ENCODE peak calls at places on chromosomes 13 and 19, in seven cellular contexts. One of them, this sample, is unnamed.

GRCh38 chr19:10874019-10874418 is 2.7 kb downstream of the CARM1 start:
- DNase-seq in WERI-Rb-1: no peak
- DNase-seq in heart left ventricle: no peak
- DNase-seq in upper lobe of left lung: no peak
- DNase-seq in neural progenitor cell: no peak
- DNase-seq in mammary epithelial cell: no peak
- DNase-seq in IMR-90: no peak
- DNase-seq in this sample: no peak

GRCh38 chr19:42363614-42364346 is 26.3 kb downstream of the CNFN start:
- DNase-seq in mammary epithelial cell: no peak
- DNase-seq in WERI-Rb-1: no peak
- DNase-seq in upper lobe of left lung: no peak
- DNase-seq in heart left ventricle: no peak
- DNase-seq in IMR-90: no peak
- DNase-seq in neural progenitor cell: no peak
- DNase-seq in this sample: no peak

GRCh38 chr19:12603714-12604113 is 6.9 kb downstream of the ZNF490 start:
- DNase-seq in neural progenitor cell: no peak
- DNase-seq in upper lobe of left lung: no peak
- DNase-seq in heart left ventricle: no peak
- DNase-seq in IMR-90: peak; percentile 67
- DNase-seq in mammary epithelial cell: no peak
- DNase-seq in WERI-Rb-1: no peak
- DNase-seq in this sample: peak; percentile 45

GRCh38 chr19:16736709-16737108 is 17.1 kb downstream of the NWD1 start:
- DNase-seq in neural progenitor cell: peak; percentile 20
- DNase-seq in WERI-Rb-1: no peak
- DNase-seq in IMR-90: no peak
- DNase-seq in mammary epithelial cell: no peak
- DNase-seq in upper lobe of left lung: no peak
- DNase-seq in heart left ventricle: no peak
- DNase-seq in this sample: no peak

GRCh38 chr13:73231456-73231855 is 172.7 kb downstream of the KLF5 start:
- DNase-seq in neural progenitor cell: no peak
- DNase-seq in upper lobe of left lung: no peak
- DNase-seq in IMR-90: no peak
- DNase-seq in mammary epithelial cell: no peak
- DNase-seq in heart left ventricle: no peak
- DNase-seq in WERI-Rb-1: no peak
- DNase-seq in this sample: no peak

GRCh38 chr13:91185294-91185863 is 162.1 kb upstream of the MIR17HG start:
- DNase-seq in mammary epithelial cell: peak; percentile 5
- DNase-seq in WERI-Rb-1: no peak
- DNase-seq in heart left ventricle: no peak
- DNase-seq in upper lobe of left lung: no peak
- DNase-seq in neural progenitor cell: peak; percentile 29
- DNase-seq in IMR-90: peak; percentile 0
- DNase-seq in this sample: no peak

GRCh38 chr13:36850790-36851438 is 31.9 kb downstream of the RFXAP start:
- DNase-seq in mammary epithelial cell: no peak
- DNase-seq in WERI-Rb-1: peak; percentile 48
- DNase-seq in upper lobe of left lung: no peak
- DNase-seq in neural progenitor cell: peak; percentile 41
- DNase-seq in IMR-90: no peak
- DNase-seq in heart left ventricle: no peak
- DNase-seq in this sample: no peak

GRCh38 chr13:26897706-26898550 is 137.3 kb upstream of the GPR12 start:
- DNase-seq in upper lobe of left lung: no peak
- DNase-seq in IMR-90: no peak
- DNase-seq in WERI-Rb-1: no peak
- DNase-seq in heart left ventricle: no peak
- DNase-seq in mammary epithelial cell: no peak
- DNase-seq in neural progenitor cell: no peak
- DNase-seq in this sample: no peak

GRCh38 chr13:33194820-33195692 is 90.5 kb downstream of the STARD13 start:
- DNase-seq in neural progenitor cell: no peak
- DNase-seq in heart left ventricle: no peak
- DNase-seq in WERI-Rb-1: no peak
- DNase-seq in IMR-90: peak; percentile 96
- DNase-seq in upper lobe of left lung: no peak
- DNase-seq in mammary epithelial cell: no peak
- DNase-seq in this sample: peak; percentile 39

GRCh38 chr13:33050161-33050560 is 33.9 kb downstream of the KL start:
- DNase-seq in heart left ventricle: no peak
- DNase-seq in IMR-90: no peak
- DNase-seq in WERI-Rb-1: no peak
- DNase-seq in mammary epithelial cell: no peak
- DNase-seq in neural progenitor cell: no peak
- DNase-seq in upper lobe of left lung: no peak
- DNase-seq in this sample: no peak

GRCh38 chr19:27971071-27971470 is 1241.9 kb downstream of the UQCRFS1 start:
- DNase-seq in neural progenitor cell: peak; percentile 86
- DNase-seq in WERI-Rb-1: no peak
- DNase-seq in mammary epithelial cell: no peak
- DNase-seq in IMR-90: no peak
- DNase-seq in heart left ventricle: no peak
- DNase-seq in upper lobe of left lung: no peak
- DNase-seq in this sample: peak; percentile 20

GRCh38 chr19:16561382-16561781 is 10.8 kb downstream of the SLC35E1 start:
- DNase-seq in IMR-90: no peak
- DNase-seq in upper lobe of left lung: no peak
- DNase-seq in WERI-Rb-1: no peak
- DNase-seq in neural progenitor cell: no peak
- DNase-seq in heart left ventricle: no peak
- DNase-seq in mammary epithelial cell: no peak
- DNase-seq in this sample: no peak

GRCh38 chr19:56403261-56403660 is 871 bp upstream of the ZNF583 start:
- DNase-seq in mammary epithelial cell: no peak
- DNase-seq in neural progenitor cell: peak; percentile 16
- DNase-seq in WERI-Rb-1: no peak
- DNase-seq in upper lobe of left lung: no peak
- DNase-seq in heart left ventricle: no peak
- DNase-seq in IMR-90: peak; percentile 39
- DNase-seq in this sample: no peak

GRCh38 chr13:21675095-21676007 is 4.5 kb downstream of the FGF9 start:
- DNase-seq in mammary epithelial cell: no peak
- DNase-seq in neural progenitor cell: peak; percentile 56
- DNase-seq in heart left ventricle: peak; percentile 69
- DNase-seq in upper lobe of left lung: peak; percentile 58
- DNase-seq in WERI-Rb-1: no peak
- DNase-seq in IMR-90: no peak
- DNase-seq in this sample: peak; percentile 57

GRCh38 chr19:2038284-2039081 is 12.6 kb downstream of the MKNK2 start:
- DNase-seq in neural progenitor cell: no peak
- DNase-seq in IMR-90: no peak
- DNase-seq in upper lobe of left lung: peak; percentile 21
- DNase-seq in heart left ventricle: no peak
- DNase-seq in WERI-Rb-1: no peak
- DNase-seq in mammary epithelial cell: no peak
- DNase-seq in this sample: no peak

GRCh38 chr13:98252931-98253470 is 75.9 kb upstream of the RNF113B start:
- DNase-seq in WERI-Rb-1: no peak
- DNase-seq in IMR-90: peak; percentile 88
- DNase-seq in upper lobe of left lung: no peak
- DNase-seq in neural progenitor cell: no peak
- DNase-seq in mammary epithelial cell: no peak
- DNase-seq in heart left ventricle: no peak
- DNase-seq in this sample: peak; percentile 53

GRCh38 chr19:3357362-3357730 is 9.0 kb upstream of the NFIC start:
- DNase-seq in neural progenitor cell: no peak
- DNase-seq in mammary epithelial cell: no peak
- DNase-seq in WERI-Rb-1: no peak
- DNase-seq in IMR-90: no peak
- DNase-seq in upper lobe of left lung: no peak
- DNase-seq in heart left ventricle: no peak
- DNase-seq in this sample: no peak

GRCh38 chr19:3359850-3360493 is 6.4 kb upstream of the NFIC start:
- DNase-seq in mammary epithelial cell: no peak
- DNase-seq in IMR-90: no peak
- DNase-seq in upper lobe of left lung: no peak
- DNase-seq in WERI-Rb-1: no peak
- DNase-seq in heart left ventricle: peak; percentile 69
- DNase-seq in neural progenitor cell: no peak
- DNase-seq in this sample: no peak

GRCh38 chr19:3358919-3359849 is 7.2 kb upstream of the NFIC start:
- DNase-seq in neural progenitor cell: peak; percentile 60
- DNase-seq in mammary epithelial cell: no peak
- DNase-seq in heart left ventricle: peak; percentile 88
- DNase-seq in upper lobe of left lung: peak; percentile 57
- DNase-seq in WERI-Rb-1: peak; percentile 49
- DNase-seq in IMR-90: peak; percentile 51
- DNase-seq in this sample: peak; percentile 65

GRCh38 chr19:3357731-3358391 is 8.5 kb upstream of the NFIC start:
- DNase-seq in upper lobe of left lung: no peak
- DNase-seq in mammary epithelial cell: no peak
- DNase-seq in neural progenitor cell: peak; percentile 68
- DNase-seq in heart left ventricle: peak; percentile 67
- DNase-seq in WERI-Rb-1: peak; percentile 90
- DNase-seq in IMR-90: no peak
- DNase-seq in this sample: no peak

DNA sequence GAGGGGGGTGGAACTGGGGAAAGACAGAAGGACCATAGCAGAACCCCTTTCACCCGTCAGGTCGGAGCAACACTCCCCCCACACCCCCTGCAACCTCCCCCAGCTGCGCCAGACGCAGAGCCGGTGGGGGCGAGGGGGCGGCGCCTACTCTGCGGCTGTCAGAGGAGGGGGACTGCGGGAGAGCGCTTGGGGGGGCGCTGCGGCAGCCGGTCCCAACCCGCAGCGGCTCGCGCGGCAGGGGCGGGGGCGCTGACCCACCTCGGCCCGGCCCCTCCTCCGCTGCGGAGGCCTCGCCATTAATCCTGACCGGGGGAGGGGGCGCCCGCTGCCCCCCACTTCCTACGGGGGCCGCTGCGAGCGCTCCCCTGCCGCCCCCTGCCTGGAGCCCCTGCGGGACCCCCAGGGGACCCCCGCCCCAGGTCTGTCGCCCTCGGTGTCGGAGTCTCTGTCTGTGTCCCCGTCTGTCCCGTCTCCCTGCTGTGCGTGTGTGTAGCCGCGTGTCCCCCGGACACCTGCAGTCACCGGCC is 7.9 kb upstream of the NFIC start:
- DNase-seq in heart left ventricle: no peak
- DNase-seq in WERI-Rb-1: peak; percentile 61
- DNase-seq in upper lobe of left lung: no peak
- DNase-seq in neural progenitor cell: peak; percentile 39
- DNase-seq in mammary epithelial cell: no peak
- DNase-seq in IMR-90: no peak
- DNase-seq in this sample: no peak
- H3K4me3 ChIP-seq in heart left ventricle: peak overlapping the region; percentile 100
- H3K4me3 ChIP-seq in WERI-Rb-1: peak overlapping the region; percentile 90
- H3K4me3 ChIP-seq in upper lobe of left lung: peak overlapping the region; percentile 43
- H3K4me3 ChIP-seq in neural progenitor cell: peak overlapping the region; percentile 40
- H3K4me3 ChIP-seq in mammary epithelial cell: peak overlapping the region; percentile 15
- H3K4me3 ChIP-seq in IMR-90: peak overlapping the region; percentile 75
- H3K4me3 ChIP-seq in this sample: peak overlapping the region; percentile 44

GRCh38 chr19:5065717-5066116 is 96.8 kb downstream of the KDM4B start:
- DNase-seq in upper lobe of left lung: no peak
- DNase-seq in heart left ventricle: no peak
- DNase-seq in neural progenitor cell: no peak
- DNase-seq in mammary epithelial cell: no peak
- DNase-seq in IMR-90: no peak
- DNase-seq in WERI-Rb-1: no peak
- DNase-seq in this sample: no peak
- H3K36me3 ChIP-seq in upper lobe of left lung: peaks cover 27% of the 10 kb centered on the region
- H3K36me3 ChIP-seq in heart left ventricle: no peaks in the 10 kb centered on the region
- H3K36me3 ChIP-seq in neural progenitor cell: peaks cover 3% of the 10 kb centered on the region
- H3K36me3 ChIP-seq in mammary epithelial cell: no peaks in the 10 kb centered on the region
- H3K36me3 ChIP-seq in IMR-90: peaks cover 51% of the 10 kb centered on the region
- H3K36me3 ChIP-seq in WERI-Rb-1: peaks cover 32% of the 10 kb centered on the region
- H3K36me3 ChIP-seq in this sample: no peaks in the 10 kb centered on the region

GRCh38 chr19:23343434-23344010 is 51.7 kb downstream of the ZNF91 start:
- DNase-seq in IMR-90: no peak
- DNase-seq in neural progenitor cell: no peak
- DNase-seq in mammary epithelial cell: peak; percentile 30
- DNase-seq in WERI-Rb-1: no peak
- DNase-seq in heart left ventricle: no peak
- DNase-seq in upper lobe of left lung: no peak
- DNase-seq in this sample: no peak

GRCh38 chr19:23346696-23347095 is 48.6 kb downstream of the ZNF91 start:
- DNase-seq in neural progenitor cell: no peak
- DNase-seq in WERI-Rb-1: no peak
- DNase-seq in mammary epithelial cell: no peak
- DNase-seq in IMR-90: no peak
- DNase-seq in upper lobe of left lung: no peak
- DNase-seq in heart left ventricle: no peak
- DNase-seq in this sample: no peak

GRCh38 chr19:23351806-23352205 is 43.5 kb downstream of the ZNF91 start:
- DNase-seq in heart left ventricle: no peak
- DNase-seq in WERI-Rb-1: no peak
- DNase-seq in mammary epithelial cell: no peak
- DNase-seq in IMR-90: no peak
- DNase-seq in neural progenitor cell: no peak
- DNase-seq in upper lobe of left lung: no peak
- DNase-seq in this sample: no peak

GRCh38 chr19:23345838-23346237 is 49.4 kb downstream of the ZNF91 start:
- DNase-seq in WERI-Rb-1: no peak
- DNase-seq in IMR-90: no peak
- DNase-seq in neural progenitor cell: peak; percentile 4
- DNase-seq in mammary epithelial cell: no peak
- DNase-seq in heart left ventricle: no peak
- DNase-seq in upper lobe of left lung: no peak
- DNase-seq in this sample: no peak
- H3K9me3 ChIP-seq in WERI-Rb-1: peaks cover 15% of the 10 kb centered on the region
- H3K9me3 ChIP-seq in IMR-90: peaks cover 77% of the 10 kb centered on the region
- H3K9me3 ChIP-seq in neural progenitor cell: peaks cover 14% of the 10 kb centered on the region
- H3K9me3 ChIP-seq in mammary epithelial cell: peaks cover 58% of the 10 kb centered on the region
- H3K9me3 ChIP-seq in heart left ventricle: peaks cover 100% of the 10 kb centered on the region
- H3K9me3 ChIP-seq in upper lobe of left lung: peaks cover 85% of the 10 kb centered on the region
- H3K9me3 ChIP-seq in this sample: peaks cover 3% of the 10 kb centered on the region

GRCh38 chr19:49380391-49380790 is 7.7 kb upstream of the KASH5 start:
- DNase-seq in upper lobe of left lung: no peak
- DNase-seq in WERI-Rb-1: no peak
- DNase-seq in IMR-90: no peak
- DNase-seq in mammary epithelial cell: no peak
- DNase-seq in heart left ventricle: no peak
- DNase-seq in neural progenitor cell: no peak
- DNase-seq in this sample: no peak
- H3K4me3 ChIP-seq in upper lobe of left lung: no peak overlapping the region
- H3K4me3 ChIP-seq in WERI-Rb-1: no peak overlapping the region
- H3K4me3 ChIP-seq in IMR-90: no peak overlapping the region
- H3K4me3 ChIP-seq in mammary epithelial cell: no peak overlapping the region
- H3K4me3 ChIP-seq in heart left ventricle: no peak overlapping the region
- H3K4me3 ChIP-seq in neural progenitor cell: no peak overlapping the region
- H3K4me3 ChIP-seq in this sample: no peak overlapping the region

GRCh38 chr13:113144255-113144629 is 14.2 kb upstream of the PROZ start:
- DNase-seq in mammary epithelial cell: no peak
- DNase-seq in upper lobe of left lung: no peak
- DNase-seq in heart left ventricle: no peak
- DNase-seq in WERI-Rb-1: peak; percentile 5
- DNase-seq in neural progenitor cell: no peak
- DNase-seq in IMR-90: no peak
- DNase-seq in this sample: no peak
- H3K36me3 ChIP-seq in mammary epithelial cell: no peaks in the 10 kb centered on the region
- H3K36me3 ChIP-seq in upper lobe of left lung: no peaks in the 10 kb centered on the region
- H3K36me3 ChIP-seq in heart left ventricle: no peaks in the 10 kb centered on the region
- H3K36me3 ChIP-seq in WERI-Rb-1: no peaks in the 10 kb centered on the region
- H3K36me3 ChIP-seq in neural progenitor cell: no peaks in the 10 kb centered on the region
- H3K36me3 ChIP-seq in IMR-90: peaks cover 1% of the 10 kb centered on the region
- H3K36me3 ChIP-seq in this sample: no peaks in the 10 kb centered on the region

This sample was measured in MG63.